ENCODE peak calls at places on chromosomes 4 and X, in five cellular contexts. Z is HepG2, S is K562, G is SK-N-SH, M is H1. Y is an unnamed sample.
A peak's percentile ranks its signal among the peaks of the same experiment; 100 is the strongest.

GRCh38 chr4:107757860-107758476 is 37.9 kb upstream of the PAPSS1 start:
- DNase-seq in S (peak; percentile 18), Z (peak; percentile 28), M (no peak), G (peak; percentile 9), Y (no peak)

GRCh38 chrX:153410888-153411254 is 401 bp upstream of the ZFP92 start:
- DNase-seq in Z (no peak), M (no peak), S (no peak), G (no peak), Y (no peak)

GRCh38 chr4:37188100-37188499 is 56.4 kb upstream of the NWD2 start:
- DNase-seq in G (peak; percentile 3), Z (peak; percentile 10), S (peak; percentile 29), M (peak; percentile 75), Y (no peak)

GRCh38 chr4:169079942-169080827 is 70.1 kb upstream of the CBR4 start:
- DNase-seq in M (no peak), G (peak; percentile 64), Z (peak; percentile 88), S (peak; percentile 19), Y (no peak)

GRCh38 chr4:41611881-41612871 is 74.2 kb downstream of the LIMCH1 start:
- DNase-seq in M (no peak), Z (no peak), S (no peak), G (peak; percentile 44), Y (no peak)

GRCh38 chr4:18234108-18234507 is 212.6 kb upstream of the LCORL start:
- DNase-seq in M (no peak), Z (no peak), S (no peak), G (no peak), Y (no peak)

GRCh38 chrX:64330284-64330683 is 65.0 kb downstream of the MTMR8 start:
- DNase-seq in Z (no peak), M (no peak), G (no peak), S (no peak), Y (no peak)

GRCh38 chr4:122508083-122508482 is 51.6 kb upstream of the IL2 start:
- DNase-seq in S (no peak), Z (no peak), G (no peak), M (no peak), Y (no peak)

GRCh38 chrX:13119386-13119785 is 75.0 kb upstream of the FAM9C start:
- DNase-seq in S (no peak), M (no peak), Z (no peak), G (no peak), Y (no peak)

GRCh38 chr4:56530269-56531148 is 24.9 kb downstream of the ARL9 start:
- DNase-seq in G (peak; percentile 97), Z (peak; percentile 12), M (peak; percentile 89), S (peak; percentile 99), Y (no peak)

GRCh38 chr4:2712261-2712842 is 43.8 kb downstream of the TNIP2 start:
- DNase-seq in G (no peak), Z (no peak), M (no peak), S (no peak), Y (peak; percentile 37)

GRCh38 chr4:118589471-118590055 is 95.6 kb upstream of the METTL14 start:
- DNase-seq in G (no peak), S (no peak), M (no peak), Z (no peak), Y (no peak)

GRCh38 chr4:6504900-6505496 is 32.6 kb upstream of the PPP2R2C start:
- DNase-seq in M (no peak), G (no peak), Z (no peak), S (no peak), Y (no peak)

GRCh38 chr4:174281182-174281737 is 2.2 kb downstream of the FBXO8 start:
- DNase-seq in Z (no peak), S (no peak), M (no peak), G (no peak), Y (no peak)

GRCh38 chr4:100189820-100190642 is at the start of gene DDIT4L:
- DNase-seq in G (peak; percentile 72), S (peak; percentile 26), Z (no peak), M (peak; percentile 78), Y (no peak)

GRCh38 chr4:78056265-78057129 is 626 bp upstream of the FRAS1 start:
- DNase-seq in Z (peak; percentile 92), M (peak; percentile 84), S (peak; percentile 10), G (peak; percentile 75), Y (no peak)

GRCh38 chr4:144955104-144955503 is 142.9 kb downstream of the ANAPC10 start:
- DNase-seq in S (no peak), Z (no peak), M (no peak), G (no peak), Y (peak; percentile 9)

GRCh38 chr4:105455998-105456397 is 17.9 kb downstream of the PPA2 start:
- DNase-seq in Z (no peak), G (no peak), S (no peak), M (no peak), Y (no peak)

GRCh38 chr4:92825186-92825715 is 521.5 kb downstream of the GRID2 start:
- DNase-seq in G (no peak), S (no peak), M (no peak), Z (no peak), Y (no peak)

GRCh38 chrX:118189628-118190027 is 73.0 kb upstream of the KLHL13 start:
- DNase-seq in Z (no peak), M (no peak), G (peak; percentile 20), S (no peak), Y (peak; percentile 1)

GRCh38 chr4:3807311-3807710 is 41.1 kb downstream of the ADRA2C start:
- DNase-seq in G (no peak), Z (no peak), S (no peak), M (no peak), Y (no peak)

GRCh38 chr4:21948347-21949072 is at the start of gene KCNIP4:
- DNase-seq in Z (no peak), M (peak; percentile 77), S (no peak), G (peak; percentile 68), Y (no peak)

GRCh38 chrX:74272230-74272629 is 31.8 kb upstream of the ZCCHC13 start:
- DNase-seq in G (no peak), S (no peak), M (no peak), Z (no peak), Y (no peak)

GRCh38 chr4:184510431-184510830 is 36.1 kb upstream of the IRF2 start:
- DNase-seq in S (no peak), G (no peak), M (no peak), Z (no peak), Y (no peak)

GRCh38 chr4:7166981-7167700 is 25.2 kb upstream of the SORCS2 start:
- DNase-seq in S (no peak), M (no peak), G (no peak), Z (no peak), Y (no peak)

GRCh38 chr4:12555011-12555410 is 929.1 kb downstream of the RAB28 start:
- DNase-seq in G (no peak), M (no peak), Z (no peak), S (no peak), Y (no peak)
- TF ChIP-seq JUND in G (no peak), M (no peak), Z (peak; percentile 18), S (no peak), Y (no peak)

GRCh38 chr4:76090241-76090691 is 15.8 kb downstream of the ART3 start:
- DNase-seq in G (peak; percentile 45), Z (peak; percentile 13), S (peak; percentile 58), M (no peak), Y (peak; percentile 16)
- TF ChIP-seq JUND in G (no peak), Z (no peak), S (peak; percentile 91), M (no peak), Y (no peak)

GRCh38 chr4:112636688-112637551 is at the start of the genes LARP7 and ZGRF1:
- DNase-seq in G (peak; percentile 86), M (peak; percentile 97), Z (peak; percentile 97), S (peak; percentile 89), Y (peak; percentile 44)
- TF ChIP-seq JUND in G (no peak), M (peak; percentile 90), Z (no peak), S (peak; percentile 71), Y (no peak)

DNA sequence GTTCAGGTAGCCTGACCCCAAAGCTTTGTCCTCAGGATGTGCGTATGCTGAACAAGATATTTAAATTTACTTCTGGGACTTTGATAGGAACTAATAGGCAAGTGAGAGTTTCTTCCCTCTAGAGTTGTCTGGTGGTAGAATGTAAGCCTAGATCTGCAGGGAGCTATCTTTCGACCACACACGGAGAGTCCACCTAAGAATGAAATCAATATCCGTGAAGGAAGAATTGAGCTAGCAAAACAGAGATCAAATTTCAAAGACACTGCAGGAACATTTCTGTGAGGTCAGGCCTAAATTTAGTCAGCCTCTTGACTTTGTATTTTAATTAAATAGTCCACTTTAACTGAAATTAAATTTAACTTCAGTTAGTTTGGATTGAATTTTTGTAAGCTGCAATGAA is 871.3 kb downstream of the RAB28 start:
- DNase-seq in Z (no peak), G (no peak), M (no peak), S (no peak), Y (no peak)
- TF ChIP-seq JUND in Z (no peak), G (no peak), M (no peak), S (no peak), Y (no peak)

DNA sequence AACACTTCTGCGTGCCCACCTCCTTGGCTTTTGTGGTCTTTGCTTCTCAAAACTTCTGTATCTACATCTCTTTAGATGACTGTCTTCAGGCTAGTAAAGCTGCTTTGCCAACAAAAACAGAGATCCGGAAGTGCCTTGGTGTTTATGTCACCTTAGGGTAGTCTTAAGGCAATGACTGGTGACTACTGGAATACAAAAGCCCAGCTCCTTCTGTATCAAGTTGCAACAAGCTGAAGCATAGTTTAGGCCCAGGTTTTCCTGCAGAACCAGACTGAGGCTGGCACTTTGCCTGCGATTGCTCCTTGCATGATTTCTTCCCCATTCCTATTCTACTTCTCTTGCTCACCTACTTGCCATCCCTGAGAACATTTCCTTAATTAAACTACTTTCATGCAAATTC is 333.8 kb downstream of the DMD start:
- DNase-seq in Z (no peak), G (no peak), S (no peak), M (no peak), Y (peak; percentile 88)
- TF ChIP-seq JUND in Z (no peak), G (no peak), S (no peak), M (no peak), Y (no peak)

DNA sequence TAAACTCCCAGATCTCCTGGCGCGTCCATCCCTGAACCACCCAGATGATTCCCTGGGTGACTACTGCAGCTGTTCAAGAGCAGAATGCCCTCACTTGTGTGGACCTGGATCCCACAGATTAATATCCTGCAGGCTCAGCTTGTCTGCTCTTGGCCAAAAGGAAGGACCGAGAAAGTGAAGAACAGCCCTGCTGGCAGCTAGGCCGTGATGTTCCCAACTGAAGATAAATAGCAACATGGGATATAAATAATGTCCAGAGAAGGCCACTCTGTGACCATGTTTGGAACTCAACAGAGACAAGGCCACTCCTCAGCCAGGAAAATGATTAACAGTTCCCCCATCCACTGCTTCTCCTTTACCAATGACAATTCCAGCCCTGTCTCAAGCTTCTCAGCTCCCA is 21.5 kb downstream of the SUPT20HL2 start:
- DNase-seq in M (no peak), G (no peak), S (no peak), Z (no peak), Y (no peak)
- TF ChIP-seq JUND in M (no peak), G (no peak), S (no peak), Z (no peak), Y (no peak)

Y was measured in T47D.